ENCODE peak calls at places on chromosomes 4 and X, in seven cellular contexts. I is tibial artery, H is fibroblast of mammary gland, M is Peyer's patch, U is gastrocnemius medialis, D is cardiac muscle cell, W is lower lobe of right lung. O is an unnamed sample.

GRCh38 chrX:30283456-30284200 is 25.6 kb downstream of the NR0B1 start:
- DNase-seq in D (no peak), M (no peak), H (peak; percentile 95), I (no peak), W (no peak), U (no peak), O (no peak)

GRCh38 chr4:9946171-9946570 is 75.1 kb downstream of the SLC2A9 start:
- DNase-seq in H (no peak), D (no peak), I (no peak), U (no peak), M (no peak), W (no peak), O (no peak)

GRCh38 chr4:84069119-84069518 is 430.0 kb downstream of the NKX6-1 start:
- DNase-seq in W (no peak), U (no peak), H (no peak), M (no peak), D (no peak), I (no peak), O (no peak)

GRCh38 chr4:3399277-3400194 is 42.2 kb upstream of the HGFAC start:
- DNase-seq in I (peak; percentile 45), D (no peak), U (no peak), M (no peak), W (no peak), H (peak; percentile 45), O (peak; percentile 25)

GRCh38 chr4:610411-611261 is 14.7 kb upstream of the PDE6B start:
- DNase-seq in M (no peak), H (peak; percentile 76), I (no peak), D (no peak), U (no peak), W (no peak), O (no peak)

GRCh38 chrX:152904151-152905080 is 6.5 kb downstream of the ZNF185 start:
- DNase-seq in W (no peak), D (peak; percentile 52), I (peak; percentile 27), U (no peak), H (peak; percentile 65), M (peak; percentile 56), O (no peak)

GRCh38 chr4:186882293-186882692 is 158.6 kb upstream of the FAT1 start:
- DNase-seq in I (no peak), M (no peak), U (no peak), W (no peak), H (no peak), D (no peak), O (no peak)

GRCh38 chr4:172105918-172106317 is 292.7 kb downstream of the GALNTL6 start:
- DNase-seq in D (no peak), H (no peak), W (no peak), U (no peak), M (no peak), I (no peak), O (no peak)

GRCh38 chr4:165754664-165755063 is 118.4 kb upstream of the TLL1 start:
- DNase-seq in H (no peak), D (no peak), M (no peak), U (no peak), I (no peak), W (no peak), O (no peak)

GRCh38 chrX:10090319-10090718 is 66.5 kb upstream of the CLCN4 start:
- DNase-seq in H (no peak), D (no peak), M (no peak), U (no peak), W (no peak), I (no peak), O (no peak)

GRCh38 chrX:12972867-12973560 is 1.9 kb upstream of the TMSB4X start:
- DNase-seq in H (no peak), M (no peak), W (no peak), I (no peak), U (no peak), D (no peak), O (no peak)

GRCh38 chrX:12967711-12968465 is 7.0 kb upstream of the TMSB4X start:
- DNase-seq in I (no peak), H (no peak), D (no peak), U (no peak), M (no peak), W (no peak), O (no peak)

GRCh38 chrX:12972239-12972638 is 2.7 kb upstream of the TMSB4X start:
- DNase-seq in H (no peak), M (no peak), D (no peak), W (no peak), I (no peak), U (no peak), O (no peak)

GRCh38 chrX:12971282-12972003 is 3.5 kb upstream of the TMSB4X start:
- DNase-seq in U (no peak), M (no peak), H (no peak), W (peak; percentile 63), D (no peak), I (peak; percentile 45), O (no peak)

GRCh38 chrX:12970691-12971202 is 4.2 kb upstream of the TMSB4X start:
- DNase-seq in I (peak; percentile 29), U (no peak), W (no peak), M (no peak), H (peak; percentile 79), D (peak; percentile 22), O (no peak)
- H3K4me3 ChIP-seq in I (peak overlapping the region; percentile 24), U (peak overlapping the region; percentile 1), W (peak overlapping the region; percentile 19), M (peak overlapping the region; percentile 81), H (no peak overlapping the region), D (no peak overlapping the region), O (peak overlapping the region; percentile 46)

DNA sequence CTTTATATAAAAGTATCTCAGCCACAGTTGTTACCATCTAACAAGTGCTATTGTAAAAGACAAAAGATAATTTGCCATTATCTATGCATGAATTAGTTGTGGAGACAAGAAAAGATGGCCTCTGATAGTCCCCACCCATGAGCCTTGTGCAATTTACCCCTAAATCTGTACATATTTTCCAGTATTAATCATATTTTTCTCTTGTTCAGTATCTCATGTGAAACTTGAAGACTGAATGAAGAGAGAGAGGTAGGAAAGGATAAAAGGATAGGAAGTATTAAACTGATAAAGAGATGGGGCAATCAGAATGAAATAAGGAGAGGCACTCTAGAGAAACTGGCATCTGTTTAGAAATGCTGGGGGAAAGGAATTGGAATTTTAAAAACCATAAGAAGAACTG is 3.7 kb downstream of the MYOZ2 start:
- DNase-seq in I (no peak), W (no peak), M (no peak), H (peak; percentile 22), U (no peak), D (no peak), O (no peak)
- H3K4me3 ChIP-seq in I (no peak overlapping the region), W (no peak overlapping the region), M (no peak overlapping the region), H (no peak overlapping the region), U (no peak overlapping the region), D (no peak overlapping the region), O (no peak overlapping the region)

DNA sequence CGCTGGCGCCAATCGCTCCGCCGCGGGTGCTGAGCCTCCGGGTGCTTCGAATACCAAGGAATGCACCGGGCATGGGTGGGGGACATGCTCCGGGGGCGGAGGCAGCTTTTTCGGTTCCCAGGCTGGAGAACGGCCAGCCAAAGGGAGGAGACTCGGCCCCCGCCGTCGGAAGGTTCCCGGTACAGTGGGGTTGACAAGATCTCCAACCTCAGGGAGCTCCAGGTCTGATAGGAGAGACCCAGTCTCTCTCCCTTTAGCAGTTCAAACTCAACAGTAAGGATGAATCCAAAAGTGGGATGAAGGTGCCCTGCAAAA is 29.1 kb upstream of the BCORL1 start:
- DNase-seq in U (no peak), D (no peak), W (no peak), H (no peak), I (no peak), M (no peak), O (no peak)
- H3K4me3 ChIP-seq in U (peak overlapping the region; percentile 40), D (peak overlapping the region; percentile 21), W (peak overlapping the region; percentile 41), H (no peak overlapping the region), I (peak overlapping the region; percentile 48), M (peak overlapping the region; percentile 40), O (peak overlapping the region; percentile 54)

GRCh38 chr4:112302320-112303274 is 5.4 kb downstream of the ALPK1 start:
- DNase-seq in I (no peak), D (no peak), U (no peak), H (no peak), W (no peak), M (no peak), O (no peak)

GRCh38 chr4:112296949-112297483 is at the start of gene ALPK1:
- DNase-seq in I (no peak), D (no peak), H (peak; percentile 93), M (no peak), U (peak; percentile 7), W (no peak), O (peak; percentile 33)

DNA sequence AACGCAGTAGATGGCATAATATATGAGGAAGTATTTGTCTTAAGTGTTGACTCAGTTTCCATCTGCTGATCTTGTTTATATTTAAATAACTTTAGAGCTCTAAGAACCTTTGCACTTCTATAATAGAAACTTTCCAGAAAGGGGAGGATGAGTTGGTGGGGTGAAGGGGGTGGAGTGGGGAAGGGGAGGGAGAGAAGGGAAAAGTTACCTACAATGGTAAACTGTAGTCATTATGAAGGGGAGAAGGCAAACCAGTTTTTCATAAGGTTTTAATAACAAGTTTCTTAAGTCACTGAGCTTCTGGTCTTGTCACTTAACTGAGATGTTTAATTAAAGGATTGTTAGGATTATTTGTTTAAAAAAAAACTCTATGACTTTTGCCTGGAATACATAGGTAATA is 326 bp downstream of the ALPK1 start:
- DNase-seq in M (no peak), H (no peak), I (no peak), W (no peak), D (no peak), U (no peak), O (no peak)
- H3K4me3 ChIP-seq in M (peak overlapping the region; percentile 34), H (peak overlapping the region; percentile 57), I (peak overlapping the region; percentile 50), W (peak overlapping the region; percentile 55), D (no peak overlapping the region), U (peak overlapping the region; percentile 46), O (peak overlapping the region; percentile 32)

DNA sequence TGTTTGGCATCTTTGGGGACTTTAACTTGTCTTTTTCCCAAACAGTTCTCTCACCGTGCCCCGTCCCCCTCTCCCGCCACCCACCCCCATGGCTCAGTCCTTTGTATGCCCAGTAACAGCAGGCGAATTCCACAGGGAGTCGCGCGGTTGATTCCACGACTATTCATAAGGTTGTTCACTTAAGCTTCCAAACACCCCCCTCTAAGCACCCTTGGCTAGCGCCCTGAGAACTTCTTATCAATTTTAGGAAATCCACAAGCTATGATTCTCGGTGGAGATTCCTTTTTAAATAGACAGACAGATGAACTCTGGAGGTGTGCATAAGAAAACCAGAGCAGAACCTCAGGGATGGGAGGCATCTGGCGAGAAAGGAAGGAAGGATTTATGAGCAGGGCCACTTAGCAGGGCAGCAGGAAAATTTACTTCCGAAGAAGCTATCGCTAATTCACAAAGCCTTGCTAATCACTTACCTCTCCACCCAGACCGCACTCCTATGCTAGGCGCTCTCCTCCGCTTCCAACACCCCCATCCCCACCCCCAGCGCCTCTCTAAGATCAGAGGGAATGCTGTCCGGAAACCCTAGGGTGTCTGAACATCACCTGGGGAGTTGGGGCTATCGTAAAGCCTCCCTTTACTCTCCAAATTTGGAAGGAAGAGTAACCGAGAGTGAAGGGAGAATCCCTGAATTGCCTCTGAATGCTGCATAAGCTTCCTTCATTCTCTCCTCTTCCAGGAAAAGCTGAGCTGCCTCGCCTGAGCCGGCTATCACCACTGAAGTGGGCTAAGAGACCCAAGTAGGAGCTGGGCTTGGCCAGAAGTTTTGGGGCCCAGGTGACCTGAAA is 1.7 kb downstream of the UNC5C start:
- DNase-seq in M (no peak), U (no peak), I (no peak), W (no peak), H (no peak), D (peak; percentile 43), O (no peak)
- H3K4me3 ChIP-seq in M (peak overlapping the region; percentile 31), U (peak overlapping the region; percentile 54), I (peak overlapping the region; percentile 81), W (peak overlapping the region; percentile 57), H (no peak overlapping the region), D (peak overlapping the region; percentile 79), O (no peak overlapping the region)